ENCODE peak calls at places on chromosomes 2 and 18, in four cellular contexts. O is kidney, C is fibroblast of lung, N is GM23248. W is an unnamed sample.

GRCh38 chr2:46493241-46493970 is 14.0 kb downstream of the TMEM247 start:
- DNase-seq in O (no peak), N (peak), C (peak), W (no peak)

GRCh38 chr2:54558188-54558975 is 102.3 kb downstream of the SPTBN1 start:
- DNase-seq in O (peak), N (peak), C (peak), W (peak)

GRCh38 chr2:131105950-131106801 is 1.0 kb downstream of the PLEKHB2 start:
- DNase-seq in N (peak), C (peak), O (peak), W (peak)

GRCh38 chr2:135785032-135785431 is 43.4 kb downstream of the UBXN4 start:
- DNase-seq in O (no peak), N (peak), C (no peak), W (no peak)

GRCh38 chr2:62550466-62550865 is 44.5 kb upstream of the TMEM17 start:
- DNase-seq in O (no peak), C (no peak), N (peak), W (no peak)

GRCh38 chr2:176704282-176704773 is 435.1 kb downstream of the MTX2 start:
- DNase-seq in N (peak), C (no peak), O (no peak), W (no peak)

GRCh38 chr2:201960300-201960699 is 73.4 kb upstream of the FZD7 start:
- DNase-seq in O (no peak), N (no peak), C (no peak), W (peak)

GRCh38 chr2:152546230-152546837 is 170.9 kb downstream of the PRPF40A start:
- DNase-seq in O (no peak), N (no peak), C (no peak), W (no peak)

GRCh38 chr2:179460530-179460929 is 195.9 kb upstream of the SESTD1 start:
- DNase-seq in C (peak), O (no peak), N (peak), W (no peak)

GRCh38 chr2:95390272-95390880 is 12.1 kb upstream of the FAHD2A start:
- DNase-seq in N (no peak), O (no peak), C (no peak), W (no peak)

GRCh38 chr2:170972508-170973224 is 43.6 kb downstream of the GORASP2 start:
- DNase-seq in C (no peak), O (no peak), N (no peak), W (peak)

GRCh38 chr2:121187922-121188411 is 97.0 kb downstream of the TFCP2L1 start:
- DNase-seq in N (no peak), O (no peak), C (no peak), W (no peak)

GRCh38 chr2:64586054-64586453 is 61.9 kb downstream of the AFTPH start:
- DNase-seq in C (no peak), N (no peak), O (no peak), W (no peak)

GRCh38 chr2:86631846-86632485 is 8.3 kb upstream of the RNF103 start:
- DNase-seq in O (no peak), C (no peak), N (no peak), W (no peak)

GRCh38 chr2:72778410-72778809 is 47.4 kb downstream of the EXOC6B start:
- DNase-seq in C (peak), N (peak), O (no peak), W (no peak)

GRCh38 chr2:241147336-241147735 is 1.9 kb downstream of the PASK start:
- DNase-seq in O (peak), N (no peak), C (no peak), W (no peak)

GRCh38 chr2:222049946-222050345 is 248.9 kb downstream of the PAX3 start:
- DNase-seq in O (no peak), C (peak), N (peak), W (no peak)

GRCh38 chr2:206915136-206915535 is 24.2 kb upstream of the CPO start:
- DNase-seq in N (peak), C (peak), O (no peak), W (no peak)

GRCh38 chr2:137951606-137952005 is 12.7 kb upstream of the HNMT start:
- DNase-seq in C (no peak), O (no peak), N (peak), W (no peak)

GRCh38 chr2:217223222-217223930 is 363.5 kb upstream of the TNP1 start:
- DNase-seq in C (peak), N (peak), O (no peak), W (peak)

GRCh38 chr18:23689031-23689615 is at the start of gene LAMA3:
- DNase-seq in O (peak), N (peak), C (no peak), W (no peak)
- H3K9ac ChIP-seq in O (peak), N (peak), C (no peak), W (no peak)

GRCh38 chr2:236746833-236747232 is 177.2 kb downstream of the ACKR3 start:
- DNase-seq in N (no peak), C (no peak), O (no peak), W (no peak)
- H3K9ac ChIP-seq in N (no peak), C (no peak), O (no peak), W (no peak)

GRCh38 chr2:129464631-129465030 is 514.8 kb upstream of the RAB6C start:
- DNase-seq in N (no peak), O (no peak), C (no peak), W (no peak)
- H3K9ac ChIP-seq in N (no peak), O (no peak), C (no peak), W (no peak)

GRCh38 chr2:18077724-18078123 is 199.3 kb downstream of the KCNS3 start:
- DNase-seq in O (no peak), N (peak), C (peak), W (no peak)
- H3K9ac ChIP-seq in O (no peak), N (no peak), C (no peak), W (no peak)

GRCh38 chr2:45330617-45331016 is 280.4 kb downstream of the SRBD1 start:
- DNase-seq in N (peak), O (no peak), C (peak), W (no peak)
- H3K9ac ChIP-seq in N (peak), O (no peak), C (no peak), W (no peak)

DNA sequence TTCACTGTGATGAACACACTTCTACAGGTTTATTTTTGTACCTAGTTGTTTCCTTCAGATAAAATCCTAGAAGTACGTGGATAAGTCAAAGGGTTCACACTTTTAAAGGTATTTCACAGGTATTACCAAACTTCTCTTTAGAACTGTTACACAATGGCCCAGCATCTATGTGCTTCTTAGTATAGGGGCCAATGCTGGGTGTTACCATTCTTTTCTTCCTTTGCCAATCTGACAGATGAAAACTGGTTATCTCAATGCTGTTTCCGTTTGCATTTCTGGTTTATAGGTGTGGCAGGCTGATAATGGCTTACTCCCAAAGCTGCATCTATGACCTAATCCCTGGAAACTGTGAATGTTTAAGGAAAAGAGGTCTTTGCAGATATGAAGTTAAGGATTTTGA is 2.8 kb upstream of the TCF7L1 start:
- DNase-seq in O (no peak), C (no peak), N (no peak), W (no peak)
- H3K9ac ChIP-seq in O (no peak), C (no peak), N (no peak), W (no peak)

DNA sequence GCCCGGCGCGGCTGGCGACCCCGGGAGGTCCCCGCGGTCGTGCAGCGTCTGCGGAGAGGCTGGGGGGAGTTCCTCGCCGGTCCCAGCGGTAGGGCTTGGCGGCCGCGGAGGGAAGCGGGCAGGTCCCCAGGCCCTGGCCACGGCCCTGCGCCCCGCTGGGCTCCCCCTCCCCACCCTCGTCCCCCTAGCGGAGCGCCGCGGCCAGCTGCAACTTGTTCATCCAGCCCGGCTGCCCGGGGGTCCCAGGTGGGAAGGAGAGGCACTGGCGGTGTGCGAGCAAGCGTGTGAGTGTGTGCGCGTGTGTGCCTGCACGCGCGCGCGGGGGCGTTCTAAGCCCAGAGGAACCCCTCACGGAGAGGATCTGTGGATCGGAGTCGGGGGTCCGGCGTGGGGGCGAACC is 1.3 kb downstream of the PTPRM start:
- DNase-seq in C (peak), O (peak), N (peak), W (no peak)
- H3K9ac ChIP-seq in C (peak), O (peak), N (peak), W (no peak)

GRCh38 chr2:113183264-113183663 is 9.5 kb downstream of the PSD4 start:
- DNase-seq in C (no peak), N (no peak), O (no peak), W (no peak)

GRCh38 chr2:113185643-113186315 is 12.0 kb downstream of the PSD4 start:
- DNase-seq in O (peak), C (no peak), N (no peak), W (no peak)

GRCh38 chr2:113186421-113186820 is 12.7 kb downstream of the PSD4 start:
- DNase-seq in N (no peak), C (no peak), O (peak), W (no peak)

GRCh38 chr2:113183703-113184102 is 9.9 kb downstream of the PSD4 start:
- DNase-seq in C (no peak), N (no peak), O (peak), W (no peak)

GRCh38 chr2:113184531-113185230 is 10.9 kb downstream of the PSD4 start:
- DNase-seq in O (peak), N (no peak), C (no peak), W (no peak)
- H3K9ac ChIP-seq in O (no peak), N (no peak), C (no peak), W (no peak)

GRCh38 chr2:220182790-220183189 is 555.4 kb downstream of the SLC4A3 start:
- DNase-seq in N (no peak), O (no peak), C (no peak), W (no peak)
- H3K9ac ChIP-seq in N (no peak), O (no peak), C (no peak), W (no peak)